ENCODE peak calls at places on chromosomes 1 and 21, in ten cellular contexts. R, T, P, A, E, U, Z, V, W and K are unnamed samples.

GRCh38 chr1:52651904-52652303 is 18.9 kb downstream of the SHISAL2A start:
- DNase-seq in R (no peak), T (no peak), P (peak), A (no peak), E (no peak), U (no peak), Z (no peak), V (no peak), W (no peak), K (no peak)

GRCh38 chr1:180560868-180561600 is 2.3 kb downstream of the OVAAL start:
- DNase-seq in R (no peak), T (no peak), P (no peak), A (no peak), E (no peak), U (no peak), Z (no peak), V (peak), W (peak), K (no peak)

GRCh38 chr1:146012703-146013565 is 8.6 kb downstream of the HJV start:
- DNase-seq in R (peak), T (peak), P (no peak), A (no peak), E (no peak), U (no peak), Z (peak), V (peak), W (peak), K (peak)

GRCh38 chr1:212488436-212489283 is 55.9 kb downstream of the NENF start:
- DNase-seq in R (peak), T (no peak), P (no peak), A (peak), E (no peak), U (peak), Z (no peak), V (peak), W (peak), K (peak)

GRCh38 chr21:29184047-29184446 is 53.6 kb downstream of the MAP3K7CL start:
- DNase-seq in R (no peak), T (no peak), P (no peak), A (no peak), E (no peak), U (no peak), Z (no peak), V (peak), W (peak), K (no peak)

GRCh38 chr1:42108309-42108708 is 44.9 kb upstream of the GUCA2B start:
- DNase-seq in R (no peak), T (no peak), P (no peak), A (no peak), E (no peak), U (no peak), Z (no peak), V (no peak), W (no peak), K (no peak)

GRCh38 chr21:16708431-16708830 is 804.4 kb upstream of the CXADR start:
- DNase-seq in R (peak), T (no peak), P (no peak), A (no peak), E (no peak), U (no peak), Z (no peak), V (peak), W (peak), K (no peak)

GRCh38 chr1:11701551-11701961 is 10.0 kb downstream of the DRAXIN start:
- DNase-seq in R (no peak), T (peak), P (no peak), A (no peak), E (no peak), U (no peak), Z (no peak), V (peak), W (no peak), K (no peak)

GRCh38 chr1:923131-923990 is at the start of gene SAMD11:
- DNase-seq in R (peak), T (peak), P (peak), A (peak), E (peak), U (peak), Z (peak), V (peak), W (peak), K (peak)

GRCh38 chr1:224253721-224254120 is 70.7 kb downstream of the DEGS1 start:
- DNase-seq in R (no peak), T (no peak), P (no peak), A (no peak), E (no peak), U (no peak), Z (no peak), V (peak), W (peak), K (no peak)

GRCh38 chr1:180588121-180588520 is 29.4 kb downstream of the OVAAL start:
- DNase-seq in R (no peak), T (no peak), P (no peak), A (no peak), E (no peak), U (no peak), Z (no peak), V (no peak), W (no peak), K (no peak)

GRCh38 chr1:145961109-145961424 is 3.2 kb upstream of the LIX1L start:
- DNase-seq in R (no peak), T (no peak), P (no peak), A (no peak), E (peak), U (no peak), Z (no peak), V (no peak), W (no peak), K (no peak)

GRCh38 chr21:25330266-25330665 is 277.0 kb downstream of the MRPL39 start:
- DNase-seq in R (peak), T (no peak), P (no peak), A (no peak), E (no peak), U (no peak), Z (no peak), V (peak), W (no peak), K (no peak)

GRCh38 chr1:8524637-8525157 is 206.8 kb downstream of the SLC45A1 start:
- DNase-seq in R (no peak), T (no peak), P (no peak), A (no peak), E (no peak), U (no peak), Z (no peak), V (peak), W (no peak), K (no peak)

GRCh38 chr1:223709598-223709997 is 2.7 kb upstream of the CAPN2 start:
- DNase-seq in R (no peak), T (no peak), P (no peak), A (no peak), E (no peak), U (no peak), Z (no peak), V (peak), W (no peak), K (no peak)

GRCh38 chr21:38660333-38661295 is 145.1 kb upstream of the ETS2 start:
- DNase-seq in R (no peak), T (no peak), P (peak), A (no peak), E (peak), U (no peak), Z (no peak), V (no peak), W (no peak), K (peak)

GRCh38 chr21:33654412-33654811 is 12.1 kb downstream of the ITSN1 start:
- DNase-seq in R (no peak), T (no peak), P (no peak), A (no peak), E (no peak), U (no peak), Z (no peak), V (no peak), W (no peak), K (no peak)

GRCh38 chr1:94130851-94131595 is 10.1 kb upstream of the ABCA4 start:
- DNase-seq in R (peak), T (no peak), P (no peak), A (no peak), E (no peak), U (no peak), Z (no peak), V (no peak), W (peak), K (no peak)

GRCh38 chr1:199290186-199290585 is 651.3 kb downstream of the PTPRC start:
- DNase-seq in R (peak), T (no peak), P (no peak), A (no peak), E (no peak), U (no peak), Z (no peak), V (peak), W (peak), K (no peak)

GRCh38 chr1:22585471-22585870 is 22.2 kb downstream of the EPHA8 start:
- DNase-seq in R (no peak), T (no peak), P (no peak), A (no peak), E (no peak), U (no peak), Z (no peak), V (no peak), W (no peak), K (no peak)